ENCODE peak calls at places on chromosomes 6 and 20, in four cellular contexts. One of them, this sample, is unnamed.

GRCh38 chr6:138514860-138515540 is 15.7 kb upstream of the NHSL1 start:
- DNase-seq in HL-60: no peak
- DNase-seq in K562: no peak
- DNase-seq in GM12878: no peak
- DNase-seq in this sample: no peak

GRCh38 chr20:48066256-48066655 is 281.0 kb upstream of the SULF2 start:
- DNase-seq in K562: no peak
- DNase-seq in GM12878: no peak
- DNase-seq in HL-60: no peak
- DNase-seq in this sample: no peak

GRCh38 chr6:14664616-14665315 is 547.2 kb downstream of the CD83 start:
- DNase-seq in GM12878: no peak
- DNase-seq in K562: no peak
- DNase-seq in HL-60: no peak
- DNase-seq in this sample: no peak

GRCh38 chr6:158040051-158040803 is 58.6 kb downstream of the SYNJ2 start:
- DNase-seq in GM12878: peak; percentile 58
- DNase-seq in K562: peak; percentile 89
- DNase-seq in HL-60: peak; percentile 57
- DNase-seq in this sample: no peak

GRCh38 chr20:19401096-19401495 is 188.7 kb downstream of the SLC24A3 start:
- DNase-seq in HL-60: no peak
- DNase-seq in GM12878: no peak
- DNase-seq in K562: no peak
- DNase-seq in this sample: no peak

GRCh38 chr6:14129572-14129971 is 12.0 kb downstream of the CD83 start:
- DNase-seq in K562: peak; percentile 79
- DNase-seq in HL-60: no peak
- DNase-seq in GM12878: no peak
- DNase-seq in this sample: no peak

GRCh38 chr6:6661684-6662083 is 73.2 kb downstream of the LY86 start:
- DNase-seq in HL-60: peak; percentile 95
- DNase-seq in K562: no peak
- DNase-seq in GM12878: no peak
- DNase-seq in this sample: no peak

GRCh38 chr20:4052139-4052480 is 36.8 kb upstream of the RNF24 start:
- DNase-seq in HL-60: no peak
- DNase-seq in K562: no peak
- DNase-seq in GM12878: no peak
- DNase-seq in this sample: no peak

GRCh38 chr6:163841733-163842132 is 427.2 kb downstream of the QKI start:
- DNase-seq in GM12878: no peak
- DNase-seq in HL-60: no peak
- DNase-seq in K562: no peak
- DNase-seq in this sample: no peak

GRCh38 chr6:122184260-122184934 is 215.1 kb upstream of the HSF2 start:
- DNase-seq in HL-60: no peak
- DNase-seq in GM12878: no peak
- DNase-seq in K562: no peak
- DNase-seq in this sample: no peak

GRCh38 chr20:2527762-2528161 is 8.6 kb upstream of the TMC2 start:
- DNase-seq in GM12878: no peak
- DNase-seq in K562: no peak
- DNase-seq in HL-60: no peak
- DNase-seq in this sample: no peak

GRCh38 chr6:45836984-45837383 is 178.7 kb downstream of the CLIC5 start:
- DNase-seq in K562: no peak
- DNase-seq in HL-60: no peak
- DNase-seq in GM12878: no peak
- DNase-seq in this sample: no peak

GRCh38 chr20:45251884-45252571 is 2.3 kb downstream of the SLPI start:
- DNase-seq in GM12878: no peak
- DNase-seq in HL-60: no peak
- DNase-seq in K562: no peak
- DNase-seq in this sample: no peak

GRCh38 chr20:40691566-40692239 is 2.7 kb upstream of the MAFB start:
- DNase-seq in GM12878: no peak
- DNase-seq in K562: no peak
- DNase-seq in HL-60: no peak
- DNase-seq in this sample: no peak

GRCh38 chr20:40689100-40689942 is at the start of gene MAFB:
- DNase-seq in HL-60: no peak
- DNase-seq in K562: peak; percentile 60
- DNase-seq in GM12878: no peak
- DNase-seq in this sample: peak; percentile 58

GRCh38 chr20:40690836-40691565 is 2.0 kb upstream of the MAFB start:
- DNase-seq in GM12878: no peak
- DNase-seq in K562: no peak
- DNase-seq in HL-60: no peak
- DNase-seq in this sample: no peak

GRCh38 chr20:40688129-40689099 is 622 bp downstream of the MAFB start:
- DNase-seq in K562: no peak
- DNase-seq in HL-60: no peak
- DNase-seq in GM12878: no peak
- DNase-seq in this sample: no peak

DNA sequence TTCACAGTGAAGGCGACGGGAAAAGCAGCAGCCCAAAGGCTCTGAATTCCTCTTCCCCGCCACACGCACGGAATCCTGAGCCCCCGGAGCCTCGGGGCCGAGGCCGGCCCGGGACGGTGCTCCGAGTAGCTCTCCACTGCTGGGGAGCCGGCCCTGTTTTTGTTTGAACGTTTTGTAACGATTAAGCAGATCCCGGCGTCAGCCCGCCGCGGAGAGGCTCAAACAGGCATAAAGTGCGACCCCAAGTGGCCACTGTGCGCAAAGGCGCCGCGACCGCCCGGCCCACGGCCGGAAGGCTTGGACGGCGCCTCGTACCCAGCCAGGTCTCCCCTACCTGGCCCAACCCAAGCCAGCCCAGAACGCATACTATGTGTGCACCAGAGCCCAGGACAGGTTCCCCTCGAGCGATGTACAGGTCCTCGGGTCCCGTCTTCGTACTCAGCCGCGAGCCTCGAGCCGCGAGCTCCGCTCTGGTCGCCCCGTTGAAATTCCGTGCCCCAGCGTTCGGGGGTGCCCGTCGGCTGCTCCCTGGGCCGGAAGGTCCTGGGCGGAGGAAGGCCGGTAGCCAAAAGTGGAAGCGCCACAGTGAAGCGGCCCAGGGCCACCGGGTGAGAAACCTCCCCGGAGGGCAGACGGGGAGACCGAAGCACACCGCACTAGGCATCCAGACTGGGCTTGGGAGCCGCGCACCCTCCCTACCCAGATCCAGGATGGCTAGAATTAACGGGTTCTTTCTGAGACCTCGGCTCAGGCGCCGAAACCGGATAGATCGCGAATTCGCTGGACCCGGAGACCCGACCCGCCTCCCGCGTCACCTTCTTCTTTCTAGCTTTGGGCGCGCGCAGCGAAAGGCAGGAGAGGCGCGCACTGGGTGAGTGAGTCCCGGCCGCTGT is 1.2 kb upstream of the MAFB start:
- DNase-seq in GM12878: no peak
- DNase-seq in HL-60: peak; percentile 58
- DNase-seq in K562: peak; percentile 59
- DNase-seq in this sample: peak; percentile 88
- TF ChIP-seq POLR2AphosphoS5 in GM12878: no peak
- TF ChIP-seq POLR2AphosphoS5 in HL-60: no peak
- TF ChIP-seq POLR2AphosphoS5 in K562: no peak
- TF ChIP-seq POLR2AphosphoS5 in this sample: no peak

GRCh38 chr6:38216451-38216850 is 396.9 kb downstream of the ZFAND3 start:
- DNase-seq in GM12878: no peak
- DNase-seq in HL-60: no peak
- DNase-seq in K562: no peak
- DNase-seq in this sample: no peak
- TF ChIP-seq SPI1 in GM12878: no peak
- TF ChIP-seq SPI1 in HL-60: no peak
- TF ChIP-seq SPI1 in K562: no peak
- TF ChIP-seq SPI1 in this sample: no peak

DNA sequence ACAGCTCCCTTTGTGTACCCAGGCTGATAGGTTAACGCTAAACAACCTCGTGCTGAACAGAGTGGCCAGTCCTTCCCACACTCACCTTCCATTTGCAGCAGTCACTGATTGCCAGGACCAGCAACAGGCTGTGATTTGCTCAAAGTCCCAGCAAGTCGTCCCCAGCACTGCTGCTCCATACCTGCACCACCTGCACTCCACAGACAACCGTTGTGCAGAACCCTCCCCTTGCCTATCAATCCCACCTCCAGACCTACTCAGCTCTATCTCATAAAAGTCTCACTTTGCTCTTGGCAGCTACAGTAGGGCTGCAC is 43.1 kb upstream of the SCML4 start:
- DNase-seq in HL-60: no peak
- DNase-seq in K562: no peak
- DNase-seq in GM12878: no peak
- DNase-seq in this sample: no peak
- TF ChIP-seq POLR2AphosphoS5 in HL-60: no peak
- TF ChIP-seq POLR2AphosphoS5 in K562: no peak
- TF ChIP-seq POLR2AphosphoS5 in GM12878: no peak
- TF ChIP-seq POLR2AphosphoS5 in this sample: no peak

GRCh38 chr6:111732390-111732789 is 126.7 kb upstream of the TRAF3IP2 start:
- DNase-seq in K562: no peak
- DNase-seq in GM12878: no peak
- DNase-seq in HL-60: no peak
- DNase-seq in this sample: no peak

GRCh38 chr6:111727798-111728197 is 122.1 kb upstream of the TRAF3IP2 start:
- DNase-seq in HL-60: no peak
- DNase-seq in K562: no peak
- DNase-seq in GM12878: no peak
- DNase-seq in this sample: no peak

GRCh38 chr6:111734068-111734825 is 128.6 kb upstream of the TRAF3IP2 start:
- DNase-seq in K562: no peak
- DNase-seq in GM12878: no peak
- DNase-seq in HL-60: no peak
- DNase-seq in this sample: no peak

GRCh38 chr6:111731404-111732195 is 125.9 kb upstream of the TRAF3IP2 start:
- DNase-seq in K562: no peak
- DNase-seq in GM12878: no peak
- DNase-seq in HL-60: no peak
- DNase-seq in this sample: no peak

DNA sequence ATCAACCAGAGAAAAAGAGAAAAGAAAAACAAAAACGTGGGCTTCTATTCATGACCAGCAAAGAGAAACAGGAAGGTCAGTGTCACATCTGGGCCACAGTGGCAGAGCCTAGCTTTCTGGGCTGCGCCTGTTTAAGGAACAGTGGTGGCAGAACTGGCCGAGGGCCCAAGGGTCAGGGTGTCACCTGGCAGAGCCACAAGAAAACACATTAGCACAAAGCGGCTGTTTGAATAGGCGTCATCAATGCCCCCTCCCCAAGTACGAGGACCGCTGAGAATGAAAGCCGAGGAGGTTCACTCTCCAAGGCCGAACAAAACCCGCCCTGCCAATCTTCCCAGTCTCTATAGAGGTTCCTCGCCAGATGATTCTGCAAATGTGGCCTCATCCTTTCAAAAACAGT is 125.2 kb upstream of the TRAF3IP2 start:
- DNase-seq in GM12878: no peak
- DNase-seq in HL-60: no peak
- DNase-seq in K562: no peak
- DNase-seq in this sample: no peak
- TF ChIP-seq SPI1 in GM12878: no peak
- TF ChIP-seq SPI1 in HL-60: no peak
- TF ChIP-seq SPI1 in K562: no peak
- TF ChIP-seq SPI1 in this sample: no peak

GRCh38 chr6:44219815-44220784 is 3.3 kb upstream of the SLC29A1 start:
- DNase-seq in K562: no peak
- DNase-seq in GM12878: no peak
- DNase-seq in HL-60: no peak
- DNase-seq in this sample: no peak
- TF ChIP-seq POLR2AphosphoS5 in K562: no peak
- TF ChIP-seq POLR2AphosphoS5 in GM12878: no peak
- TF ChIP-seq POLR2AphosphoS5 in HL-60: no peak
- TF ChIP-seq POLR2AphosphoS5 in this sample: no peak

GRCh38 chr20:51600016-51600420 is 57.5 kb upstream of the NFATC2 start:
- DNase-seq in K562: peak; percentile 73
- DNase-seq in HL-60: no peak
- DNase-seq in GM12878: no peak
- DNase-seq in this sample: no peak

GRCh38 chr20:51597389-51598231 is 55.1 kb upstream of the NFATC2 start:
- DNase-seq in K562: no peak
- DNase-seq in HL-60: no peak
- DNase-seq in GM12878: no peak
- DNase-seq in this sample: no peak

GRCh38 chr20:51600950-51601349 is 58.4 kb upstream of the NFATC2 start:
- DNase-seq in GM12878: no peak
- DNase-seq in K562: no peak
- DNase-seq in HL-60: no peak
- DNase-seq in this sample: no peak

GRCh38 chr20:51596656-51597388 is 54.3 kb upstream of the NFATC2 start:
- DNase-seq in HL-60: no peak
- DNase-seq in GM12878: no peak
- DNase-seq in K562: no peak
- DNase-seq in this sample: no peak

GRCh38 chr20:51598581-51598980 is 56.1 kb upstream of the NFATC2 start:
- DNase-seq in GM12878: no peak
- DNase-seq in HL-60: no peak
- DNase-seq in K562: no peak
- DNase-seq in this sample: no peak
- TF ChIP-seq SPI1 in GM12878: no peak
- TF ChIP-seq SPI1 in HL-60: no peak
- TF ChIP-seq SPI1 in K562: no peak
- TF ChIP-seq SPI1 in this sample: no peak

GRCh38 chr6:31829633-31830492 is 2.3 kb downstream of the HSPA1B start:
- DNase-seq in HL-60: no peak
- DNase-seq in GM12878: no peak
- DNase-seq in K562: peak; percentile 51
- DNase-seq in this sample: no peak

GRCh38 chr6:31825553-31825952 is 2.0 kb upstream of the HSPA1B start:
- DNase-seq in GM12878: no peak
- DNase-seq in HL-60: no peak
- DNase-seq in K562: no peak
- DNase-seq in this sample: no peak

GRCh38 chr6:31822038-31822821 is 5.3 kb upstream of the HSPA1B start:
- DNase-seq in HL-60: peak; percentile 77
- DNase-seq in GM12878: no peak
- DNase-seq in K562: peak; percentile 97
- DNase-seq in this sample: peak; percentile 44

GRCh38 chr6:31827286-31828079 is at the start of gene HSPA1B:
- DNase-seq in K562: peak; percentile 100
- DNase-seq in HL-60: peak; percentile 98
- DNase-seq in GM12878: peak; percentile 97
- DNase-seq in this sample: peak; percentile 80

DNA sequence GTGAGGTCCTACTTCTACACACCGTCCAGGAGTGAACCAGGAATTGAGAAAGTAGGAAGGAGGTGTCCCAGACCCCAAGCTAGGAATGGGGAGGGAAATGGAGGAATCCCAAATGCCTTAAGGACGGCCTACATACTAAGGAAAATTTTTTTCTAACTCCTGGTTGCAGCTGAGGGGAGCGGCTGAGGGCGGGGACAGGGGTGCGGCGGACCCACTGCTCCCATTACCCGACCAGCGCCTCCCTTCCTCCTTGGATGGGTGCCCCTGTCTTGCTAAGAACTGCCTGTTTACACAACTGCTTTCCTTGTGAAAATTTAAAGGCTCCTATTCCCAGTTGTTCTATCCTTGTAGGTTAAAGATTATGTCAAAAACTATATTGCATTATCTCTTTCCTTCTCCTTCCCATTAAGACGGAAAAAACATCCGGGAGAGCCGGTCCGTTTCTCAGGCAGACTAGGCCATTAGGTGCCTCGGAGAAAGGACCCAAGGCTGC is 699 bp upstream of the HSPA1B start:
- DNase-seq in K562: peak; percentile 89
- DNase-seq in HL-60: no peak
- DNase-seq in GM12878: no peak
- DNase-seq in this sample: peak; percentile 49
- TF ChIP-seq POLR2AphosphoS5 in K562: peak; percentile 34
- TF ChIP-seq POLR2AphosphoS5 in HL-60: no peak
- TF ChIP-seq POLR2AphosphoS5 in GM12878: peak; percentile 62
- TF ChIP-seq POLR2AphosphoS5 in this sample: peak; percentile 32

This sample was measured in GM12891.